ENCODE peak calls at places on chromosomes 13 and 19, in four cellular contexts. I is T follicular helper cell, A is EL, E is HT-29. Z is an unnamed sample.

GRCh38 chr13:112643759-112644459 is 45.9 kb upstream of the ATP11A start:
- DNase-seq in A (no peak), E (peak; percentile 29), I (no peak), Z (no peak)

GRCh38 chr13:113945857-113946408 is 27.9 kb downstream of the C13orf46 start:
- DNase-seq in A (no peak), I (no peak), E (no peak), Z (no peak)

GRCh38 chr13:51549593-51549992 is 34.7 kb upstream of the WDFY2 start:
- DNase-seq in A (no peak), I (no peak), E (no peak), Z (no peak)

GRCh38 chr13:40485611-40486517 is 180.6 kb downstream of the FOXO1 start:
- DNase-seq in E (no peak), I (peak; percentile 69), A (no peak), Z (no peak)

GRCh38 chr13:112619730-112620639 is 32.0 kb upstream of the TUBGCP3 start:
- DNase-seq in A (peak; percentile 27), E (peak; percentile 37), I (no peak), Z (peak; percentile 76)

GRCh38 chr19:15196683-15197005 is 4.2 kb downstream of the NOTCH3 start:
- DNase-seq in A (no peak), I (no peak), E (no peak), Z (no peak)

GRCh38 chr13:25455146-25455545 is 83.4 kb downstream of the ATP8A2 start:
- DNase-seq in E (no peak), I (no peak), A (no peak), Z (no peak)

GRCh38 chr19:12092065-12092867 is 27.7 kb downstream of the ZNF844 start:
- DNase-seq in E (no peak), I (no peak), A (peak; percentile 94), Z (peak; percentile 96)

GRCh38 chr19:13881692-13882418 is 4.9 kb downstream of the NANOS3 start:
- DNase-seq in I (no peak), E (no peak), A (peak; percentile 54), Z (no peak)

GRCh38 chr13:106133025-106133424 is 402.4 kb downstream of the EFNB2 start:
- DNase-seq in E (no peak), A (peak; percentile 81), I (no peak), Z (no peak)

GRCh38 chr13:65093352-65093751 is 2136.8 kb downstream of the PCDH9 start:
- DNase-seq in A (no peak), I (no peak), E (no peak), Z (no peak)

GRCh38 chr13:108924154-108924940 is 294.9 kb downstream of the MYO16 start:
- DNase-seq in E (no peak), I (no peak), A (peak; percentile 16), Z (peak; percentile 43)

GRCh38 chr13:110683203-110683883 is 22.6 kb downstream of the CARS2 start:
- DNase-seq in A (no peak), I (no peak), E (peak; percentile 53), Z (peak; percentile 72)

GRCh38 chr19:45175663-45176345 is 2.2 kb downstream of the TRAPPC6A start:
- DNase-seq in I (no peak), A (no peak), E (no peak), Z (no peak)

GRCh38 chr19:17739121-17739875 is 12.0 kb upstream of the FCHO1 start:
- DNase-seq in A (no peak), I (no peak), E (no peak), Z (peak; percentile 75)

GRCh38 chr13:79936368-79937136 is 404.4 kb downstream of the SPRY2 start:
- DNase-seq in E (no peak), A (peak; percentile 99), I (no peak), Z (no peak)

GRCh38 chr19:12833747-12834417 is 497 bp downstream of the RTBDN start:
- DNase-seq in E (no peak), I (no peak), A (peak; percentile 31), Z (peak; percentile 76)

GRCh38 chr19:48123907-48124675 is 13.5 kb upstream of the PLA2G4C start:
- DNase-seq in E (peak; percentile 81), A (peak; percentile 51), I (no peak), Z (no peak)